ENCODE peak calls at places on chromosomes 12 and 14, in four cellular contexts. One of them, this sample, is unnamed.

GRCh38 chr12:56071648-56072047 is 8.3 kb upstream of the ERBB3 start:
- DNase-seq in lung: no peak
- DNase-seq in cardiac fibroblast: peak; percentile 27
- DNase-seq in endothelial cell: no peak
- DNase-seq in this sample: no peak

GRCh38 chr14:66443158-66443695 is 42.9 kb upstream of the CCDC196 start:
- DNase-seq in lung: no peak
- DNase-seq in cardiac fibroblast: no peak
- DNase-seq in endothelial cell: no peak
- DNase-seq in this sample: no peak

GRCh38 chr12:532908-533565 is 73.3 kb downstream of the B4GALNT3 start:
- DNase-seq in lung: no peak
- DNase-seq in cardiac fibroblast: no peak
- DNase-seq in endothelial cell: no peak
- DNase-seq in this sample: no peak

GRCh38 chr12:46523863-46524770 is 151.5 kb upstream of the SLC38A2 start:
- DNase-seq in lung: no peak
- DNase-seq in cardiac fibroblast: peak; percentile 72
- DNase-seq in endothelial cell: no peak
- DNase-seq in this sample: no peak

GRCh38 chr14:93991649-93992048 is 5.5 kb upstream of the CCDC197 start:
- DNase-seq in lung: no peak
- DNase-seq in cardiac fibroblast: no peak
- DNase-seq in endothelial cell: no peak
- DNase-seq in this sample: no peak

GRCh38 chr12:89345830-89346740 is 6.2 kb downstream of the DUSP6 start:
- DNase-seq in lung: peak; percentile 72
- DNase-seq in cardiac fibroblast: peak; percentile 87
- DNase-seq in endothelial cell: peak; percentile 62
- DNase-seq in this sample: no peak

GRCh38 chr14:25396128-25396527 is 346.2 kb upstream of the STXBP6 start:
- DNase-seq in lung: no peak
- DNase-seq in cardiac fibroblast: no peak
- DNase-seq in endothelial cell: no peak
- DNase-seq in this sample: no peak

GRCh38 chr12:94560416-94561221 is 89.7 kb downstream of the TMCC3 start:
- DNase-seq in lung: no peak
- DNase-seq in cardiac fibroblast: no peak
- DNase-seq in endothelial cell: no peak
- DNase-seq in this sample: no peak

GRCh38 chr12:64252708-64253107 is 30.6 kb upstream of the KICS2 start:
- DNase-seq in lung: no peak
- DNase-seq in cardiac fibroblast: peak; percentile 87
- DNase-seq in endothelial cell: no peak
- DNase-seq in this sample: no peak

GRCh38 chr14:35140718-35141581 is 18.6 kb downstream of the PRORP start:
- DNase-seq in lung: no peak
- DNase-seq in cardiac fibroblast: no peak
- DNase-seq in endothelial cell: no peak
- DNase-seq in this sample: no peak

GRCh38 chr12:29771786-29772185 is 12.0 kb downstream of the TMTC1 start:
- DNase-seq in lung: no peak
- DNase-seq in cardiac fibroblast: no peak
- DNase-seq in endothelial cell: no peak
- DNase-seq in this sample: no peak

GRCh38 chr12:97308576-97309198 is 153.9 kb upstream of the RMST start:
- DNase-seq in lung: no peak
- DNase-seq in cardiac fibroblast: peak; percentile 73
- DNase-seq in endothelial cell: peak; percentile 28
- DNase-seq in this sample: no peak

GRCh38 chr12:91274886-91275285 is 92.3 kb upstream of the DCN start:
- DNase-seq in lung: no peak
- DNase-seq in cardiac fibroblast: peak; percentile 88
- DNase-seq in endothelial cell: no peak
- DNase-seq in this sample: no peak

GRCh38 chr12:121793501-121793835 is at the start of gene RHOF:
- DNase-seq in lung: peak; percentile 55
- DNase-seq in cardiac fibroblast: no peak
- DNase-seq in endothelial cell: peak; percentile 48
- DNase-seq in this sample: no peak

GRCh38 chr14:89618821-89619551 is 202.0 kb upstream of the FOXN3 start:
- DNase-seq in lung: peak; percentile 55
- DNase-seq in cardiac fibroblast: peak; percentile 79
- DNase-seq in endothelial cell: peak; percentile 81
- DNase-seq in this sample: peak; percentile 90

GRCh38 chr12:51839310-51839943 is 9.1 kb downstream of the FIGNL2 start:
- DNase-seq in lung: no peak
- DNase-seq in cardiac fibroblast: no peak
- DNase-seq in endothelial cell: no peak
- DNase-seq in this sample: no peak

GRCh38 chr14:24597403-24597802 is 12.1 kb downstream of the GZMH start:
- DNase-seq in lung: no peak
- DNase-seq in cardiac fibroblast: no peak
- DNase-seq in endothelial cell: no peak
- DNase-seq in this sample: no peak

GRCh38 chr12:12804432-12804886 is 8.7 kb upstream of the DDX47 start:
- DNase-seq in lung: no peak
- DNase-seq in cardiac fibroblast: peak; percentile 53
- DNase-seq in endothelial cell: no peak
- DNase-seq in this sample: no peak

GRCh38 chr12:56565510-56566101 is 44.0 kb downstream of the RBMS2 start:
- DNase-seq in lung: peak; percentile 53
- DNase-seq in cardiac fibroblast: peak; percentile 96
- DNase-seq in endothelial cell: peak; percentile 72
- DNase-seq in this sample: no peak

GRCh38 chr12:113808095-113808951 is 157.8 kb downstream of the RBM19 start:
- DNase-seq in lung: no peak
- DNase-seq in cardiac fibroblast: no peak
- DNase-seq in endothelial cell: no peak
- DNase-seq in this sample: no peak

GRCh38 chr14:49315570-49315969 is 270.6 kb downstream of the RPS29 start:
- DNase-seq in lung: no peak
- DNase-seq in cardiac fibroblast: no peak
- DNase-seq in endothelial cell: no peak
- DNase-seq in this sample: no peak

DNA sequence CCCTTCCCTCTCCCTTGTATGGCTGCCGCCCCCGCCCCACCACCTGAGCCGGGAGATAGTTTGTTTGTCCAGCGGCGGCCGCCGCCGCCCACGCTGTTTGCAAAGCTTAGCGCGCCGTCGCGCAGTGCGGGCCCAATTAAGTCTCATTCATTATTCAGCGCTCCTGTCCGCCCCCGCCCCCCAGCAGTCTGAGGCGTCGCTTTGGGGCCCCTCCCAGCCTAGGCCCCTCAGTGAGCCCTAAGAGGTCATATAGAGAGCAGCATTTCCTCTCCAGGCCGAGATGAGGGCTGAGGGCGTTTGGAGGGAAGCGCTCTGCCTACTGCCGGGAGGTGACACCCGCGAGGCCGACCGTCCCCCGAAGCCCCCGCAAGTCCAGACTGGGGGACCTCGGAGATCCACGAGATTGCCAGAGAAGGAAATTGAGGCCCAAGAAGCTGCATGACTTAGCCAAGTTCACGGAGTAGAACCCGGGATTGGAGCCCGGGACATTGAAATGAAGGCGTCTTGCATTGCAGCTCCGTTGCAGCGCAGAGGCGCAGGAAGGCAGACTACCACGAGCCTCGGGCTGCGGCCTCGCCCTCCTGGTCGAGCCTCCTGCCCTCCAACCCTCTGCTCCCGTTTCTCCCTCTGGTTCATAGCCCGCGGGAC is at the start of gene DNAJC22:
- DNase-seq in lung: no peak
- DNase-seq in cardiac fibroblast: no peak
- DNase-seq in endothelial cell: no peak
- DNase-seq in this sample: no peak
- TF ChIP-seq CTCF in lung: no peak
- TF ChIP-seq CTCF in cardiac fibroblast: no peak
- TF ChIP-seq CTCF in endothelial cell: no peak
- TF ChIP-seq CTCF in this sample: no peak

GRCh38 chr14:59261334-59261733 is 72.9 kb downstream of the DAAM1 start:
- DNase-seq in lung: no peak
- DNase-seq in cardiac fibroblast: no peak
- DNase-seq in endothelial cell: no peak
- DNase-seq in this sample: no peak

GRCh38 chr14:59265808-59266207 is 77.3 kb downstream of the DAAM1 start:
- DNase-seq in lung: no peak
- DNase-seq in cardiac fibroblast: no peak
- DNase-seq in endothelial cell: no peak
- DNase-seq in this sample: no peak

GRCh38 chr14:59268011-59268410 is 79.5 kb downstream of the DAAM1 start:
- DNase-seq in lung: no peak
- DNase-seq in cardiac fibroblast: no peak
- DNase-seq in endothelial cell: no peak
- DNase-seq in this sample: no peak

GRCh38 chr14:59267046-59267445 is 78.6 kb downstream of the DAAM1 start:
- DNase-seq in lung: no peak
- DNase-seq in cardiac fibroblast: no peak
- DNase-seq in endothelial cell: no peak
- DNase-seq in this sample: no peak

DNA sequence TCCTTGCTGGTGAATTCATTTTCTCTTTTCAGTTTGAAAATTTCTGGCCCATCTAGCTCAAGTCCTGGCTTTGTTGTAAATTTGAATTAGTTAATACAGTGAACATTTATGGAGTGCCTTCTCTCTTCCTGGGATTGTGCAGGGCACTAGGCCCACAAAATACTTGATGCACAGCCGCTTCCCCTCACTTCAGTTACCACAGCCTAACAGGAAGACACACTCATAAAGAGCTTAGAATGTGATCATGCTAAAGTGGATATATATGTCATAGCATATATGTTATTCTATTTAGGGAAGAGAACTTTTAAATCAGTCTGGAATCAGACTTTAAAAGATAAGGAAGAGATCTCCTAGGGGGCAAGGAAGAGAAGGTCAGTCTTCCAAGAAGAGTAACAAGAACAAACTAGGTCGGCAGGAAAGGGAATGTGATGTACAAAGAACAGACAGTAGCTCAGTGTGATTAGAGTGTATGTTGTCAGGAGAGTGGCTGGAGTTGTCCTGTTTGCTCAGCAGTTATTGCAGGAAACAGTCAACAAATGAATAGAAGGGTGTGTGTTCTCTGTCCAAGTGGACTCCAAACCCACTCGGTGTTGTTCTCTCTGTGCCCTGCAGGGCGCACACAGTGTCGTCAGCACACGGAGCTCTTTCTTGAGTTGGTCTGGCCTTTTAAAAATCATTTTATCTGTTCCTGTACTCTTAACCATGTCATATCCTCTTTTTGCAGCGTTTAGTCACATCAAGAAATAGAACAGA is 74.4 kb downstream of the DAAM1 start:
- DNase-seq in lung: no peak
- DNase-seq in cardiac fibroblast: no peak
- DNase-seq in endothelial cell: peak; percentile 12
- DNase-seq in this sample: no peak
- TF ChIP-seq CTCF in lung: no peak
- TF ChIP-seq CTCF in cardiac fibroblast: peak; percentile 25
- TF ChIP-seq CTCF in endothelial cell: peak; percentile 62
- TF ChIP-seq CTCF in this sample: no peak

DNA sequence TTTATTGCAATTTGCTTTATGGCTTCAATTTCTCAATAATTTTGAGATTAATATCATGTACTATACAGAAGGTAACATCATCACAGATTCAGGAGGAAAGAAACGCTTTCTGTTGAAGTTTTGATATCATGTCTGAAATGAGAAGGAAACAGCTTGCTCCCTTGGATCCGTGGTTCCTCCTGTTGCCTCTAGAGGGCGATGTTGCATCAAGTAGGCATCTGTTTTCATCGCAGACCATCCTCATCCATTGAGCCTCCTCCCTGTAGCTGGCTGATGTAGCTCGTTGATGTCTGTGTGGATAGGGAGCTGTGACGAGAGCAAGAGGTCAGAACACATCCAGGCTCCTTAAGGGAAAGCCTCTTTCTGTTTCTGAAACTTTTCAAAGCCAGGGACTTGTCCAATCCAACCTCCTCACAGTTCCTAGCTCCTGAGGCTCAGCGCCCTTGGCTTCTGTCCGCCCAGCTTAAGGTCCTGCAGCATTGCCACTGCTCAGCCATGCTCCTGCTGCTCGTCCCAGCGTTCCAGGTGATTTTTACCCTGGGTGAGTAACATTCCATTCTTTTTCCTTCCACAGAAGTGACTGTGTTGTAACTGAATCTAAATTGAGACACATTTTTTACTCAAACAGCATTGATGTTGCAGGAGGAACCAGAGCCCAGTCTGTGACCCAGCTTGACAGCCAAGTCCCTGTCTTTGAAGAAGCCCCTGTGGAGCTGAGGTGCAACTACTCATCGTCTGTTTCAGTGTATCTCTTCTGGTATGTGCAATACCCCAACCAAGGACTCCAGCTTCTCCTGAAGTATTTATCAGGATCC is 304.8 kb upstream of the OR4E1 start:
- DNase-seq in lung: peak; percentile 31
- DNase-seq in cardiac fibroblast: peak; percentile 21
- DNase-seq in endothelial cell: peak; percentile 68
- DNase-seq in this sample: no peak
- TF ChIP-seq CTCF in lung: peak; percentile 37
- TF ChIP-seq CTCF in cardiac fibroblast: peak; percentile 65
- TF ChIP-seq CTCF in endothelial cell: peak; percentile 86
- TF ChIP-seq CTCF in this sample: peak; percentile 52

DNA sequence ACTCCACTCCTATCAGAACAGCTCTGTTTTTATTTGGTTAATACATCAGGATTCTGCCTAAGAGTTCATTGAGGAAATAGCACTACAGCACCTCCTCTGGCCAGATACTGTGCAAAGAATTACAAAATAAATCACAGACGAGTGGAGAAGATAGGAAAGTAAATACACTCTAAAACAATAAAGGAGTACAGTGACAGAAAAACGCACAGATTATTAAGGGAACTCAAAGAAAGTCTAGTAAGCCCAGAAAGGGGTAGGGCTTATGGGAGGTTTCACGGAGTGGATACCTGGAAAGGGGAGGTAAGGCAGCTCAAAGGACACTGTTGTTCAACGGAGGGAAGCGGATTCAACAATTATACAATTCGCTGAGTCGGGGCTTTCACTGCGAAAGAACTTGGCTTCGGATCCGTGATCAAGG is 5.5 kb downstream of the OR10AD1 start:
- DNase-seq in lung: no peak
- DNase-seq in cardiac fibroblast: peak; percentile 41
- DNase-seq in endothelial cell: no peak
- DNase-seq in this sample: no peak
- TF ChIP-seq CTCF in lung: peak; percentile 23
- TF ChIP-seq CTCF in cardiac fibroblast: peak; percentile 55
- TF ChIP-seq CTCF in endothelial cell: no peak
- TF ChIP-seq CTCF in this sample: peak; percentile 50